ENCODE peak calls at places on chromosomes 12 and 14, in seven cellular contexts. N is astrocyte of the cerebellum; X is tibial artery; L is CD8-positive, alpha-beta T cell; C is cardiac muscle cell; O is dorsolateral prefrontal cortex; H is body of pancreas. Q is an unnamed sample.
A peak's percentile ranks its signal among the peaks of the same experiment; 100 is the strongest.

GRCh38 chr12:114682920-114683708 is 861 bp downstream of the TBX3 start:
- DNase-seq in L (no peak), X (no peak), H (no peak), O (no peak), C (peak; percentile 73), N (no peak), Q (peak; percentile 58)

GRCh38 chr12:20631711-20632110 is 63.4 kb upstream of the SLCO1C1 start:
- DNase-seq in O (no peak), C (no peak), X (no peak), H (no peak), N (peak; percentile 85), L (no peak), Q (no peak)

GRCh38 chr12:80777587-80777986 is 60.9 kb downstream of the MYF5 start:
- DNase-seq in L (no peak), O (no peak), N (no peak), X (no peak), C (no peak), H (no peak), Q (no peak)

GRCh38 chr12:6788972-6789905 is at the start of gene CD4:
- DNase-seq in L (no peak), H (no peak), O (peak; percentile 53), C (no peak), X (peak; percentile 78), N (no peak), Q (no peak)

GRCh38 chr12:4505381-4505986 is 33.2 kb upstream of the RAD51AP1 start:
- DNase-seq in L (no peak), H (no peak), O (no peak), C (no peak), N (peak; percentile 32), X (no peak), Q (no peak)

GRCh38 chr12:107110519-107110859 is 17.1 kb upstream of the CRY1 start:
- DNase-seq in L (no peak), X (no peak), H (no peak), C (no peak), O (no peak), N (no peak), Q (no peak)

GRCh38 chr14:22820731-22821130 is 5.5 kb upstream of the SLC7A7 start:
- DNase-seq in O (no peak), C (no peak), H (no peak), N (no peak), X (no peak), L (no peak), Q (peak; percentile 75)

GRCh38 chr12:124326104-124326503 is 31.2 kb downstream of the RFLNA start:
- DNase-seq in L (no peak), X (no peak), C (no peak), H (no peak), N (no peak), O (no peak), Q (no peak)

GRCh38 chr14:61876362-61877049 is 114.3 kb downstream of the SNAPC1 start:
- DNase-seq in C (no peak), N (no peak), H (no peak), X (no peak), O (no peak), L (no peak), Q (no peak)

GRCh38 chr14:56168007-56168616 is 49.9 kb downstream of the PELI2 start:
- DNase-seq in H (peak; percentile 62), C (no peak), L (no peak), O (no peak), X (no peak), N (no peak), Q (no peak)

GRCh38 chr12:54988402-54989054 is 4.0 kb upstream of the TESPA1 start:
- DNase-seq in L (no peak), H (peak; percentile 45), C (no peak), O (peak; percentile 91), X (no peak), N (no peak), Q (no peak)

GRCh38 chr12:14770495-14771313 is 32.6 kb downstream of the WBP11 start:
- DNase-seq in O (peak; percentile 96), X (peak; percentile 98), N (peak; percentile 78), L (peak; percentile 96), H (peak; percentile 98), C (peak; percentile 89), Q (peak; percentile 99)

GRCh38 chr12:67268335-67268895 is 743 bp upstream of the CAND1 start:
- DNase-seq in N (peak; percentile 99), H (peak; percentile 87), O (peak; percentile 94), L (peak; percentile 85), X (peak; percentile 95), C (peak; percentile 96), Q (peak; percentile 95)

GRCh38 chr14:101620039-101620788 is 58.9 kb downstream of the DIO3 start:
- DNase-seq in C (no peak), H (no peak), N (no peak), L (no peak), O (no peak), X (no peak), Q (no peak)

GRCh38 chr14:92473947-92474535 is 39.5 kb upstream of the RIN3 start:
- DNase-seq in L (no peak), X (no peak), N (no peak), H (no peak), O (no peak), C (no peak), Q (no peak)

GRCh38 chr12:120470150-120470817 is 736 bp upstream of the SRSF9 start:
- DNase-seq in C (peak; percentile 7), N (no peak), L (no peak), H (no peak), O (no peak), X (peak; percentile 67), Q (no peak)

GRCh38 chr14:56199095-56199975 is 81.1 kb downstream of the PELI2 start:
- DNase-seq in L (no peak), N (peak; percentile 89), H (no peak), C (no peak), X (no peak), O (no peak), Q (no peak)

GRCh38 chr12:31989987-31990386 is 30.8 kb downstream of the RESF1 start:
- DNase-seq in C (no peak), N (no peak), X (no peak), O (no peak), H (no peak), L (no peak), Q (no peak)

GRCh38 chr12:132306885-132307191 is 22.6 kb downstream of the GALNT9 start:
- DNase-seq in N (no peak), L (no peak), C (no peak), O (no peak), H (no peak), X (no peak), Q (no peak)

GRCh38 chr14:59829941-59830734 is 40.4 kb downstream of the RTN1 start:
- DNase-seq in X (no peak), N (peak; percentile 84), L (no peak), H (no peak), C (no peak), O (no peak), Q (no peak)

GRCh38 chr12:78403136-78403535 is 461.4 kb upstream of the SYT1 start:
- DNase-seq in O (no peak), N (peak; percentile 49), L (no peak), X (no peak), H (no peak), C (no peak), Q (no peak)

GRCh38 chr12:14394317-14395058 is 29.0 kb downstream of the ATF7IP start:
- DNase-seq in O (no peak), X (no peak), H (peak; percentile 46), C (peak; percentile 77), L (peak; percentile 35), N (peak; percentile 77), Q (peak; percentile 74)

GRCh38 chr12:9897524-9897923 is 16.2 kb downstream of the KLRF2 start:
- DNase-seq in O (no peak), L (no peak), N (no peak), H (no peak), C (no peak), X (no peak), Q (no peak)

GRCh38 chr12:69396041-69396440 is 36.5 kb downstream of the YEATS4 start:
- DNase-seq in X (no peak), H (no peak), O (no peak), C (no peak), L (no peak), N (no peak), Q (no peak)

GRCh38 chr12:109999649-109999971 is 380 bp downstream of the ANKRD13A start:
- DNase-seq in O (no peak), N (no peak), X (no peak), L (no peak), C (no peak), H (peak; percentile 26), Q (no peak)

GRCh38 chr12:47017041-47017713 is 62.2 kb upstream of the PCED1B start:
- DNase-seq in O (no peak), H (no peak), N (no peak), C (no peak), L (no peak), X (no peak), Q (no peak)

GRCh38 chr14:94780536-94781404 is 10.9 kb upstream of the GSC start:
- DNase-seq in C (no peak), H (no peak), L (no peak), O (no peak), N (no peak), X (no peak), Q (no peak)

GRCh38 chr12:122842505-122843405 is 7.5 kb downstream of the HIP1R start:
- DNase-seq in N (no peak), C (no peak), O (no peak), L (no peak), H (no peak), X (peak; percentile 64), Q (peak; percentile 29)
- TF ChIP-seq CTCF in N (no peak), C (no peak), O (no peak), L (no peak), H (no peak), X (no peak), Q (no peak)

GRCh38 chr12:89960011-89960507 is 251.4 kb upstream of the ATP2B1 start:
- DNase-seq in C (no peak), H (no peak), O (no peak), L (no peak), X (no peak), N (no peak), Q (no peak)
- H3K4me3 ChIP-seq in C (no peak overlapping the region), H (no peak overlapping the region), O (no peak overlapping the region), L (no peak overlapping the region), X (no peak overlapping the region), N (no peak overlapping the region), Q (no peak overlapping the region)

DNA sequence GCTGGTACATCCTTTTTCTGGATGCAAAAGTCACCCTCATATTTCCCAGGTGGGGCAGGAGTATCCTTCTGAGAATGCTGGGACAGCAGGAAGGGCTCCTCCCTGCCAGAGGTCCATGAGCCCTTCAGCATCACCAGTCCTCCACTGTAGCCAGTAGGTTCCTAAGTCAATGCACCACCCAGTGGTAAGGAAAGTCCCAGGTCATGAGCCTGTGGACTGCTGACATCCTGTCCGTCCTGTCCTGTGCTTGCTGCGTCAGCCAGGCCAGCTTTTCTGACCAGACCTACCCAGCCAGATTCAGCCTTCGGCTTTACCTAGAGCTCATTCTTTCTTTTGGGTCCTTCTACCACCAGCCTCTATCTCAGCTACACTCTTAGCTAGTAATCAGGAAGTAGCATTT is 23.0 kb upstream of the ACTN1 start:
- DNase-seq in X (no peak), H (peak; percentile 46), C (peak; percentile 28), L (no peak), N (no peak), O (no peak), Q (peak; percentile 75)
- TF ChIP-seq CTCF in X (peak; percentile 27), H (peak; percentile 17), C (peak; percentile 13), L (no peak), N (no peak), O (peak; percentile 8), Q (no peak)

DNA sequence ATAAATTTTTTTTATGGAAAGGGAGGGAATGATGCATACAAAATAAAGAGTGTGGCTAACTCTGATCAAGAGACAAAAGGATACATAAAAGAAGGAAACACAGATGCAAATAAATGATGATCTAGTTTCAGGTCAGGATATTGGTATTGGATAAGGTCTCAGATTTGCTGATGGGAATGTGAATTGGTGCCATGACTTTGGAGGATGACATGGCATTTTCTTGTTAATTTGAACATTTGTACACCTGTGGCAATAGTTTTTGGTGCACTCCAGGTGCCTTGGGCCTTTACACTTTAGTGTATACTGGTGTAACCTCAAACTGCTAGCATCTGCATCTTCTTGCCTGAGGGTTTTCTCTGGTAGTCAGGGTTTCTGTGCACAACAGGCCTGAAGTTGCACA is 279.3 kb downstream of the TMEM121 start:
- DNase-seq in N (no peak), L (no peak), C (no peak), X (no peak), H (no peak), O (no peak), Q (no peak)
- H3K4me3 ChIP-seq in N (no peak overlapping the region), L (no peak overlapping the region), C (no peak overlapping the region), X (no peak overlapping the region), H (no peak overlapping the region), O (no peak overlapping the region), Q (no peak overlapping the region)

Q was measured in Caco-2.